ENCODE peak calls at places on chromosomes 13 and 19, in ten cellular contexts. T is upper lobe of right lung, Y is neuronal stem cell, W is prostate gland, O is WERI-Rb-1, Z is lower lobe of right lung, R is IMR-90, V is H1, N is endodermal cell, H is right cardiac atrium. K is an unnamed sample. For H3K9me3, the result is how much of the 10 kb centered on the place peaks cover.

GRCh38 chr19:42120276-42121010 is 11.8 kb downstream of the POU2F2 start:
- DNase-seq in H (no peak), O (peak), W (no peak), Z (no peak), T (no peak), N (no peak), Y (no peak), V (no peak), R (no peak), K (no peak)

GRCh38 chr19:46256855-46257254 is 27.3 kb downstream of the IGFL1 start:
- DNase-seq in O (no peak), W (no peak), V (no peak), H (no peak), R (peak), Z (no peak), T (no peak), Y (no peak), N (no peak), K (no peak)

GRCh38 chr13:75869981-75870380 is 233.9 kb downstream of the LMO7 start:
- DNase-seq in Y (no peak), T (no peak), V (no peak), O (no peak), H (no peak), N (no peak), R (no peak), Z (no peak), W (no peak), K (no peak)

GRCh38 chr13:91017669-91018053 is 329.8 kb upstream of the MIR17HG start:
- DNase-seq in H (peak), T (peak), O (peak), R (no peak), Z (no peak), W (no peak), N (peak), Y (no peak), V (peak), K (peak)

GRCh38 chr19:56111601-56112312 is 9.3 kb downstream of the ZNF787 start:
- DNase-seq in T (peak), H (peak), V (no peak), Z (peak), O (no peak), R (no peak), Y (no peak), W (no peak), N (no peak), K (peak)

GRCh38 chr13:110984392-110984791 is 69.5 kb upstream of the ANKRD10 start:
- DNase-seq in Y (no peak), H (no peak), O (no peak), Z (no peak), R (peak), N (no peak), T (no peak), W (no peak), V (no peak), K (no peak)

GRCh38 chr13:45333973-45334922 is 6.7 kb downstream of the TPT1 start:
- DNase-seq in V (no peak), H (no peak), R (peak), T (no peak), W (no peak), Y (no peak), Z (no peak), N (peak), O (no peak), K (no peak)

GRCh38 chr19:19459707-19460251 is 54.3 kb downstream of the GATAD2A start:
- DNase-seq in Z (peak), V (no peak), T (no peak), R (peak), Y (no peak), O (no peak), H (peak), W (no peak), N (no peak), K (no peak)

GRCh38 chr19:42311612-42312160 is 1.4 kb upstream of the TMEM145 start:
- DNase-seq in Z (no peak), W (no peak), H (peak), N (peak), V (peak), T (no peak), Y (no peak), O (peak), R (no peak), K (no peak)

GRCh38 chr13:58181111-58181510 is 549.6 kb downstream of the PCDH17 start:
- DNase-seq in Y (no peak), H (no peak), O (no peak), Z (no peak), W (no peak), R (no peak), T (no peak), N (no peak), V (no peak), K (no peak)

GRCh38 chr13:38166121-38166520 is 183.5 kb upstream of the UFM1 start:
- DNase-seq in H (no peak), Y (no peak), V (no peak), T (no peak), Z (no peak), N (no peak), R (no peak), W (no peak), O (no peak), K (no peak)

GRCh38 chr19:1374250-1374577 is 9.5 kb upstream of the NDUFS7 start:
- DNase-seq in T (no peak), O (no peak), W (no peak), Y (no peak), N (no peak), R (no peak), H (peak), Z (no peak), V (no peak), K (no peak)

GRCh38 chr19:32104465-32105235 is 240.8 kb upstream of the ZNF507 start:
- DNase-seq in Y (no peak), R (no peak), T (no peak), V (peak), O (peak), W (peak), N (no peak), Z (no peak), H (no peak), K (peak)

GRCh38 chr19:12939292-12939606 is 840 bp downstream of the CALR start:
- DNase-seq in T (no peak), V (no peak), Z (no peak), N (no peak), H (peak), R (peak), Y (no peak), W (no peak), O (no peak), K (no peak)

GRCh38 chr19:33175886-33176669 is 18.1 kb upstream of the LRP3 start:
- DNase-seq in R (peak), O (peak), W (no peak), Z (no peak), H (no peak), Y (no peak), T (no peak), N (peak), V (peak), K (peak)

GRCh38 chr19:48123907-48124675 is 13.5 kb upstream of the PLA2G4C start:
- DNase-seq in N (no peak), H (peak), Y (peak), O (no peak), R (peak), T (no peak), Z (no peak), W (no peak), V (no peak), K (peak)

GRCh38 chr13:30619731-30620130 is 2.0 kb downstream of the USPL1 start:
- DNase-seq in W (no peak), V (no peak), R (no peak), Y (no peak), O (no peak), H (no peak), T (no peak), N (no peak), Z (no peak), K (no peak)

GRCh38 chr19:12706332-12706718 is 9.9 kb upstream of the FBXW9 start:
- DNase-seq in T (no peak), W (no peak), O (no peak), R (no peak), Y (no peak), H (no peak), V (no peak), Z (no peak), N (no peak), K (no peak)

GRCh38 chr19:2324220-2324948 is 4.0 kb downstream of the LSM7 start:
- DNase-seq in N (no peak), T (no peak), Y (no peak), O (no peak), R (no peak), W (no peak), H (no peak), V (no peak), Z (no peak), K (no peak)

GRCh38 chr19:11337080-11337479 is 2.4 kb downstream of the RAB3D start:
- DNase-seq in Y (no peak), W (no peak), T (no peak), N (no peak), Z (no peak), H (peak), O (no peak), V (no peak), R (no peak), K (no peak)

GRCh38 chr19:41993612-41994483 is at the start of gene ATP1A3:
- DNase-seq in R (peak), W (peak), V (peak), N (peak), T (no peak), O (peak), H (peak), Y (peak), Z (no peak), K (peak)

GRCh38 chr13:50323440-50324070 is 308.3 kb downstream of the KCNRG start:
- DNase-seq in T (no peak), Y (no peak), R (peak), V (no peak), O (no peak), H (no peak), N (no peak), Z (no peak), W (no peak), K (no peak)

GRCh38 chr13:25175026-25175425 is 2.9 kb upstream of the AMER2 start:
- DNase-seq in V (no peak), R (no peak), Z (no peak), O (peak), N (no peak), W (no peak), H (no peak), T (no peak), Y (no peak), K (no peak)

GRCh38 chr13:49428041-49428763 is 15.7 kb downstream of the CAB39L start:
- DNase-seq in Y (no peak), V (no peak), R (no peak), O (no peak), H (no peak), T (no peak), W (no peak), Z (no peak), N (no peak), K (no peak)

GRCh38 chr13:52061587-52061986 is 37.1 kb downstream of the UTP14C start:
- DNase-seq in H (no peak), V (no peak), Y (no peak), T (no peak), N (no peak), R (no peak), Z (no peak), W (peak), O (no peak), K (no peak)

GRCh38 chr13:27639186-27639585 is 17.5 kb downstream of the POLR1D start:
- DNase-seq in T (no peak), Z (no peak), W (no peak), N (no peak), H (no peak), Y (no peak), V (no peak), R (no peak), O (no peak), K (no peak)

GRCh38 chr13:75124415-75124814 is 357.6 kb downstream of the TBC1D4 start:
- DNase-seq in Z (no peak), H (no peak), W (no peak), N (no peak), T (no peak), Y (no peak), R (no peak), O (no peak), V (no peak), K (no peak)

GRCh38 chr19:48090281-48090802 is 20.3 kb downstream of the PLA2G4C start:
- DNase-seq in O (no peak), V (no peak), Z (no peak), W (peak), Y (no peak), R (no peak), H (no peak), N (no peak), T (no peak), K (no peak)

GRCh38 chr19:50050406-50051223 is 24.8 kb downstream of the ZNF473 start:
- DNase-seq in R (peak), Z (peak), W (peak), H (peak), Y (peak), T (peak), N (no peak), V (peak), O (peak), K (peak)

GRCh38 chr13:23828866-23829265 is 60.3 kb downstream of the MIPEP start:
- DNase-seq in H (no peak), T (no peak), Z (no peak), Y (no peak), W (no peak), R (peak), V (no peak), O (no peak), N (no peak), K (no peak)

GRCh38 chr19:49438261-49438660 is 3.1 kb downstream of the SLC17A7 start:
- DNase-seq in Y (no peak), R (no peak), O (peak), T (no peak), V (no peak), W (no peak), N (no peak), Z (no peak), H (no peak), K (no peak)

GRCh38 chr19:7969560-7969949 is 26.1 kb upstream of the TIMM44 start:
- DNase-seq in T (no peak), H (no peak), W (no peak), Y (no peak), Z (no peak), N (no peak), O (no peak), R (no peak), V (no peak), K (no peak)

GRCh38 chr19:391726-392374 is 17.1 kb downstream of the C2CD4C start:
- DNase-seq in W (no peak), H (no peak), R (no peak), Z (peak), Y (no peak), V (no peak), N (no peak), T (peak), O (no peak), K (no peak)

GRCh38 chr13:102816633-102817032 is 17.7 kb downstream of the BIVM start:
- DNase-seq in H (no peak), T (no peak), V (no peak), N (no peak), Y (no peak), R (no peak), Z (no peak), W (no peak), O (no peak), K (no peak)

GRCh38 chr13:25738342-25738771 is 313.5 kb downstream of the SHISA2 start:
- DNase-seq in Y (no peak), Z (no peak), R (no peak), T (no peak), H (no peak), W (no peak), N (no peak), V (no peak), O (no peak), K (peak)

GRCh38 chr13:41558781-41559560 is 101.6 kb downstream of the RGCC start:
- DNase-seq in V (no peak), T (no peak), R (no peak), W (no peak), H (no peak), Y (no peak), N (no peak), Z (no peak), O (no peak), K (no peak)

GRCh38 chr13:109857325-109857724 is 70.9 kb upstream of the IRS2 start:
- DNase-seq in Z (no peak), W (no peak), V (no peak), O (no peak), T (no peak), N (peak), R (no peak), Y (no peak), H (no peak), K (no peak)

GRCh38 chr19:2629491-2630351 is 72.8 kb downstream of the GNG7 start:
- DNase-seq in Z (no peak), N (no peak), R (no peak), H (no peak), W (no peak), V (no peak), Y (no peak), O (no peak), T (no peak), K (no peak)

DNA sequence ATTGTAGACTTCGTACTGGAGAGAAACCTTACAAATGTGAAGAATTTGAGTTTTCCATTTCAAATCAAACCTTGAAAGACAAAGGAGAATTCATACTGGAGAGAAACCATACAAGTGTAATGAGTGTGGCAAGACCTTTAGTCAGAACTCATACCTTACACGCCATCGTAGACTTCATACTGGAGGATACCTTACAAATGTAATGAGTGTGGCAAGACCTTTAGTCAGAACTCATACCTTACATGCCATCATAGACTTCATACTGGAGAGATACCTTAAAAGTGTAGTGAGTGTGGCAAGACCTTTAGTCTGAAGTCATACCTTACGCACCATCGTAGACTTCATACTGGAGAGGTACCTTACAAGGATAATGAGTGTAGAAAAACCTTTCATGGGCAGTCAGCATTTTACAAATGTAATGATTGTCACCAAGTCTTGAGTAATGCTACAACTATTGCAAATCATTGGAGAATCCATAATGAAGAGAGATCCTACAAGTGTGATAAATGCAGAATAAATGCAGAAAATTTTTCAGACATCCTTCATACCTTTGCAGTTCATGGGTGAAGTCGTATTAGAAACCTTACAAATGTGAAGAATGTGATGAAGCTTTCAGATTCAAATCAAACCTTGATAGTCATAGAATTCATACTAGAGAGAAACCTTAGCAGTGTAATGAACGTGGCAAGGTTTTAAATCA is 14.7 kb downstream of the ZNF765 start:
- DNase-seq in N (no peak), Z (no peak), R (no peak), O (no peak), H (no peak), T (no peak), W (no peak), V (no peak), Y (no peak), K (no peak)
- H3K9me3 ChIP-seq in N (half or more), Z (half or more), R (half or more), O (under half), H (under half), T (half or more), W (under half), V (under half), Y (under half), K (under half)

DNA sequence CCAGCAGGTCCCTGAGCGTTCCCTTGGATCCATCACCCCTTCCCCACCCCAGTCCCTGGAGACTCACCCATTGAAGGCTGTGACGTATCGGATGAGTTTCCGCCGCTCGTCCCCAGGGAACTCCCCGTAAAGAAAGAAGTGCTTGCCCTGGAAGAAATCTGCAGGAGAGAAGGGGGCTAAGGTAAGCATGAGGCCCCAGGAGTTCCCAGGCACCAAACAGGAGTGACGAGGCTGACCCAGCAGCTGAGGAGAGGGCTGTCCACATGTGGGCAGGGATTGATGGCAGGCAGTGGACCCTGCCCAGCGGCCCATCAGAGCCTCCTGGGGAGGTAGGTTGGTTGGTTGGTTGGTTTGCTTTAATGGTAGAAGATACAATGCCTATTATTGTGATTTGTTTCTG is 11.1 kb downstream of the ZNF575 start:
- DNase-seq in T (no peak), R (no peak), N (no peak), H (no peak), O (no peak), Z (no peak), Y (no peak), V (no peak), W (no peak), K (no peak)
- H3K9me3 ChIP-seq in T (under half), R (under half), N (under half), H (under half), O (under half), Z (under half), Y (under half), V (under half), W (under half), K (under half)

GRCh38 chr13:112027250-112027649 is 39.7 kb upstream of the SOX1 start:
- DNase-seq in W (no peak), Z (no peak), N (no peak), H (no peak), T (no peak), Y (no peak), R (no peak), O (no peak), V (no peak), K (no peak)
- H3K9me3 ChIP-seq in W (under half), Z (under half), N (under half), H (under half), T (under half), Y (under half), R (under half), O (under half), V (under half), K (under half)

DNA sequence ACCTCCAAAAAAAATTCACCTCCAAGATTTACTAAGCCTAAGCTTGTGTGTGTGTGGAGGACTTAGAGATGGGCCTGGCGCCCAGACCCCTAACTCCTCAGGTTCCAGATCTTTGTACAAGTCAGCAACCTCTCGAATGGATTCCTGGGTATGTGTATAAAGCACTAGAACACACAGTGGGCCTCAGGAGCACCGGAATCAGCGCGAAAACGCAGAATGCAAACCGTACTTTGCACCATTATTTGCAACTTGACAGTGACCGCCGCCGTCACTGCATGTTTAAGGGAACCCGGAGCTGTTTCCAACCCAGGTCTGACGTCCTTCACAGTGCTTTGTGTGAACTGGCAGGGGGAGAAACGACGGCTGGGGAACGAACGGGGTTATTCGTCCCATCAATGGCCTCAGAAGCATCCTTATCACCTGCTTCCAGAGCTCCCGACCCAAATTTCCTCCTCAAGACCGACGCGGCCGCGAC is 688 bp downstream of the ZNF606 start:
- DNase-seq in T (no peak), N (no peak), Z (no peak), O (no peak), R (peak), H (no peak), W (no peak), V (no peak), Y (no peak), K (peak)
- H3K9me3 ChIP-seq in T (under half), N (half or more), Z (half or more), O (under half), R (half or more), H (under half), W (under half), V (under half), Y (under half), K (under half)